ENCODE peak calls at places on chromosomes 5 and 9, in four cellular contexts. V, U, D and G are unnamed samples.

GRCh38 chr9:129544766-129545165 is 76.1 kb downstream of the C9orf50 start:
- DNase-seq in V (no peak), U (no peak), D (no peak), G (no peak)

GRCh38 chr5:138905541-138905940 is 30.4 kb upstream of the LRRTM2 start:
- DNase-seq in V (no peak), U (peak; percentile 21), D (peak; percentile 41), G (no peak)

GRCh38 chr5:60718186-60718892 is 18.4 kb upstream of the DEPDC1B start:
- DNase-seq in V (no peak), U (no peak), D (no peak), G (no peak)

GRCh38 chr5:99032234-99033013 is 103.6 kb upstream of the CHD1 start:
- DNase-seq in V (peak; percentile 24), U (peak; percentile 60), D (peak; percentile 63), G (peak; percentile 59)

GRCh38 chr5:112923148-112923917 is 1.3 kb upstream of the REEP5 start:
- DNase-seq in V (no peak), U (no peak), D (no peak), G (no peak)

GRCh38 chr9:11973011-11973410 is 720.2 kb upstream of the TYRP1 start:
- DNase-seq in V (no peak), U (no peak), D (no peak), G (peak; percentile 25)

GRCh38 chr9:121566401-121567141 is 66.9 kb upstream of the GGTA1 start:
- DNase-seq in V (no peak), U (no peak), D (no peak), G (no peak)

GRCh38 chr5:15929616-15930303 is 249.8 kb downstream of the MARCHF11 start:
- DNase-seq in V (no peak), U (no peak), D (peak; percentile 67), G (peak; percentile 53)

GRCh38 chr5:180090769-180091546 is 19.4 kb upstream of the RNF130 start:
- DNase-seq in V (peak; percentile 19), U (peak; percentile 47), D (no peak), G (no peak)

GRCh38 chr9:9112001-9112725 is 1312.6 kb upstream of the DMAC1 start:
- DNase-seq in V (no peak), U (no peak), D (no peak), G (no peak)

GRCh38 chr9:23005061-23005690 is 558.6 kb downstream of the DMRTA1 start:
- DNase-seq in V (no peak), U (no peak), D (no peak), G (no peak)

GRCh38 chr9:88775037-88775471 is 216.2 kb upstream of the S1PR3 start:
- DNase-seq in V (no peak), U (no peak), D (peak; percentile 85), G (peak; percentile 94)

GRCh38 chr5:146873186-146873917 is 5.2 kb downstream of the PPP2R2B start:
- DNase-seq in V (no peak), U (no peak), D (no peak), G (no peak)

GRCh38 chr5:35159370-35159742 is 70.9 kb downstream of the PRLR start:
- DNase-seq in V (no peak), U (no peak), D (no peak), G (no peak)

GRCh38 chr5:65247594-65247993 is 234.1 kb downstream of the ADAMTS6 start:
- DNase-seq in V (no peak), U (no peak), D (no peak), G (no peak)

GRCh38 chr5:65062684-65063083 is 294.0 kb downstream of the CWC27 start:
- DNase-seq in V (peak; percentile 27), U (peak; percentile 43), D (peak; percentile 50), G (peak; percentile 98)

GRCh38 chr5:17079562-17079961 is 137.9 kb upstream of the BASP1 start:
- DNase-seq in V (no peak), U (no peak), D (no peak), G (no peak)

GRCh38 chr9:27209034-27209433 is 87.9 kb downstream of the EQTN start:
- DNase-seq in V (no peak), U (no peak), D (no peak), G (no peak)

GRCh38 chr9:9054354-9054992 is 1254.9 kb upstream of the DMAC1 start:
- DNase-seq in V (no peak), U (no peak), D (no peak), G (no peak)

GRCh38 chr9:120348951-120349429 is 231.0 kb downstream of the CDK5RAP2 start:
- DNase-seq in V (no peak), U (peak; percentile 62), D (no peak), G (no peak)

GRCh38 chr5:170629566-170630175 is 125.9 kb downstream of the KCNIP1 start:
- DNase-seq in V (no peak), U (no peak), D (no peak), G (no peak)

GRCh38 chr9:70036641-70037040 is 7.0 kb upstream of the MAMDC2 start:
- DNase-seq in V (no peak), U (no peak), D (no peak), G (no peak)

GRCh38 chr5:12870870-12871539 is 966.8 kb upstream of the CTNND2 start:
- DNase-seq in V (no peak), U (no peak), D (no peak), G (no peak)

GRCh38 chr5:18745591-18745987 is 1111.3 kb downstream of the TAF11L14 start:
- DNase-seq in V (no peak), U (peak; percentile 18), D (no peak), G (no peak)

GRCh38 chr5:148384389-148384756 is 615 bp downstream of the FBXO38 start:
- DNase-seq in V (no peak), U (no peak), D (no peak), G (no peak)

GRCh38 chr9:26955222-26955903 is 849 bp upstream of the IFT74 start:
- DNase-seq in V (no peak), U (no peak), D (no peak), G (no peak)

GRCh38 chr9:79165006-79165405 is 406.8 kb upstream of the TLE4 start:
- DNase-seq in V (no peak), U (no peak), D (peak; percentile 23), G (no peak)

GRCh38 chr5:34439601-34440000 is 216.5 kb upstream of the RAI14 start:
- DNase-seq in V (no peak), U (no peak), D (no peak), G (no peak)

GRCh38 chr5:10233505-10233904 is 16.2 kb downstream of the ATPSCKMT start:
- DNase-seq in V (peak; percentile 43), U (peak; percentile 82), D (peak; percentile 84), G (peak; percentile 90)

GRCh38 chr9:109799792-109800191 is 19.8 kb downstream of the PALM2AKAP2 start:
- DNase-seq in V (no peak), U (no peak), D (no peak), G (no peak)

GRCh38 chr5:150492621-150493020 is 15.3 kb upstream of the NDST1 start:
- DNase-seq in V (no peak), U (peak; percentile 76), D (no peak), G (no peak)

GRCh38 chr5:169668732-169669131 is 31.7 kb downstream of the DOCK2 start:
- DNase-seq in V (no peak), U (peak; percentile 33), D (no peak), G (no peak)

GRCh38 chr9:71769175-71770165 is 1.2 kb upstream of the CEMIP2 start:
- DNase-seq in V (no peak), U (peak; percentile 41), D (no peak), G (no peak)

GRCh38 chr9:29697011-29697410 is 2123.7 kb upstream of the C9orf72 start:
- DNase-seq in V (no peak), U (no peak), D (no peak), G (peak; percentile 20)

GRCh38 chr9:124126571-124127289 is 115.2 kb downstream of the LHX2 start:
- DNase-seq in V (no peak), U (peak; percentile 67), D (no peak), G (no peak)

GRCh38 chr5:109668668-109669422 is 20.9 kb upstream of the MAN2A1 start:
- DNase-seq in V (no peak), U (no peak), D (no peak), G (no peak)

GRCh38 chr5:99600952-99601351 is 672.1 kb upstream of the CHD1 start:
- DNase-seq in V (no peak), U (no peak), D (no peak), G (no peak)

GRCh38 chr9:38389313-38389712 is 3.2 kb upstream of the ALDH1B1 start:
- DNase-seq in V (no peak), U (no peak), D (peak; percentile 70), G (no peak)